ENCODE peak calls at places on chromosomes 16 and 17, in five cellular contexts. Y is prostate gland, E is K562, C is upper lobe of left lung, V is HCT116. U is an unnamed sample.

GRCh38 chr17:47188266-47188665 is 829 bp downstream of the CDC27 start:
- DNase-seq in E (no peak), C (no peak), Y (no peak), V (no peak), U (no peak)

GRCh38 chr17:44518032-44518431 is 14.8 kb upstream of the GPATCH8 start:
- DNase-seq in E (no peak), V (no peak), C (no peak), Y (no peak), U (no peak)

GRCh38 chr17:31582151-31582907 is 190.9 kb downstream of the RAB11FIP4 start:
- DNase-seq in Y (no peak), C (peak; percentile 49), V (no peak), E (no peak), U (no peak)

GRCh38 chr16:30551781-30552180 is 6.4 kb downstream of the ZNF764 start:
- DNase-seq in Y (no peak), E (no peak), C (no peak), V (no peak), U (no peak)

GRCh38 chr17:2089021-2089422 is 34.1 kb downstream of the HIC1 start:
- DNase-seq in C (no peak), Y (no peak), V (no peak), E (peak; percentile 16), U (no peak)

GRCh38 chr16:88430524-88431446 is 22.3 kb upstream of the ZFPM1 start:
- DNase-seq in E (peak; percentile 41), C (peak; percentile 90), Y (no peak), V (no peak), U (peak; percentile 85)

GRCh38 chr17:74943808-74944522 is 8.3 kb downstream of the OTOP3 start:
- DNase-seq in E (no peak), V (no peak), Y (no peak), C (no peak), U (no peak)

GRCh38 chr16:87318158-87318644 is 1.0 kb upstream of the C16orf95 start:
- DNase-seq in Y (no peak), E (peak; percentile 34), C (no peak), V (no peak), U (no peak)

GRCh38 chr17:156946-157345 is 19.6 kb downstream of the SCGB1C2 start:
- DNase-seq in C (no peak), Y (no peak), E (no peak), V (no peak), U (no peak)

GRCh38 chr17:82458885-82459424 is 414 bp downstream of the NARF start:
- DNase-seq in C (no peak), E (peak; percentile 46), Y (no peak), V (no peak), U (no peak)

GRCh38 chr17:48429638-48430586 is at the start of gene SKAP1:
- DNase-seq in V (no peak), C (peak; percentile 90), E (no peak), Y (no peak), U (peak; percentile 66)

GRCh38 chr16:71367243-71367976 is 8.9 kb downstream of the CALB2 start:
- DNase-seq in Y (no peak), V (peak; percentile 60), C (no peak), E (peak; percentile 79), U (peak; percentile 38)

GRCh38 chr17:42075789-42076188 is 22.5 kb downstream of the ZNF385C start:
- DNase-seq in C (no peak), E (no peak), V (no peak), Y (no peak), U (no peak)

GRCh38 chr17:42079541-42079940 is 18.7 kb downstream of the ZNF385C start:
- DNase-seq in V (no peak), C (no peak), Y (no peak), E (no peak), U (no peak)

GRCh38 chr17:42077770-42078169 is 20.5 kb downstream of the ZNF385C start:
- DNase-seq in Y (no peak), V (no peak), C (no peak), E (no peak), U (no peak)

GRCh38 chr17:42076797-42077559 is 21.3 kb downstream of the ZNF385C start:
- DNase-seq in Y (no peak), C (no peak), V (no peak), E (no peak), U (no peak)

DNA sequence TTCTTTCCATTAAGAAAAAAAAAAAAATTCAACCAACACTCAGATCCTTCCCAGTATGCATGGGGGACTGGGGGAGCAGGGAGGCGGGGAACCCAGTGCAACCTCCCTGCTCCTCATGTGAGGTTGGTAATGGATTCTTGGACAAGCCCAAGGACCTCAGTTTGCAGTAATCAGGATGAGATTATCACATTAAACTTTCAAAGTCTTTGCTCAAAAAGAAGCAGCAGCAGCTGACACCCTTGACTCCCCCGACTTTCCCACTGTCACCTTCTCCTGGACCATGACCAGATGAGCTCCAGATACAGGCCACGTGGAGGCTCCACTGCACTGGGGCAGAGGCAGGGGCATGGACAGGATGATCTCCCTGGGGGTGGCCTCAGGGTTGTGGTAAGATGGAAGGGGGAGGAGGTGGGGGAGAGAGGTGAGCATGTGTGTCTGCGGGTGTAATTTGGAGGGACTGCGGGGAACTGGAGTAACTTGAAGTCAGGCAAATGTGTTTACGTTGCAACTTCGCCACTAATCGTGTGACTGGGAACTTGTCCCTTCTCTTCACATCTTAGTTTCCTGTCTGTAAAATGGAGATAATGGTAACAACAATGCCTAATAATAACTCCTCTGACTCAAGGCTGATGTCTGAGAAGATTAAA is 19.8 kb downstream of the ZNF385C start:
- DNase-seq in V (no peak), C (no peak), E (peak; percentile 51), Y (no peak), U (no peak)
- TF ChIP-seq POLR2AphosphoS5 in V (no peak), C (no peak), E (no peak), Y (no peak), U (no peak)

DNA sequence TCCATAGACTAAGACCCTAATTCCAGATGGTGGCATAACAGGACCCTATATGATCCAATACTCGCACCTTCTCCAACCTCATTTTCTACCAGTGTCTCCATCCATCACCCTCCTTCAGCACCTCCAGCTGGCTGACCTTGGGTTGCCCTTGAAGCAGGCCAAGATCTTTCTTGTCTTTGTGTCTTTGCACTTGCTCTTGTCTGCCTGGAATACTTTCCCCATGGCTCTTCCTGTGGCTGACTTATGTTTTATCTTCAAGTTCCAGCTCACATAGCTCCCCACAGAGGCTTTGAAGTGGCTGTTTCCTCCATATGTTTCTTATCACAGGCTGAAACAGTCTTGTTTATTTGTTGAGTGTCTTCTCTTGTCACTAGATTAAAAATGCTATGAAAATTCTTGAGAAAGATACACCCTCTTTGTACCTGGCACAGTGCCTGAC is 29.6 kb upstream of the MMD start:
- DNase-seq in Y (no peak), V (no peak), E (peak; percentile 93), C (no peak), U (no peak)
- TF ChIP-seq POLR2AphosphoS5 in Y (no peak), V (no peak), E (peak; percentile 97), C (no peak), U (no peak)

GRCh38 chr17:80912451-80912850 is 79.2 kb upstream of the CHMP6 start:
- DNase-seq in C (no peak), Y (no peak), E (no peak), V (no peak), U (no peak)

GRCh38 chr17:80917716-80918560 is 73.7 kb upstream of the CHMP6 start:
- DNase-seq in C (peak; percentile 56), V (no peak), Y (no peak), E (no peak), U (no peak)

GRCh38 chr17:80916246-80916645 is 75.4 kb upstream of the CHMP6 start:
- DNase-seq in C (peak; percentile 53), Y (no peak), V (no peak), E (no peak), U (no peak)

GRCh38 chr17:80910043-80910442 is 81.6 kb upstream of the CHMP6 start:
- DNase-seq in V (no peak), Y (no peak), E (no peak), C (no peak), U (no peak)

DNA sequence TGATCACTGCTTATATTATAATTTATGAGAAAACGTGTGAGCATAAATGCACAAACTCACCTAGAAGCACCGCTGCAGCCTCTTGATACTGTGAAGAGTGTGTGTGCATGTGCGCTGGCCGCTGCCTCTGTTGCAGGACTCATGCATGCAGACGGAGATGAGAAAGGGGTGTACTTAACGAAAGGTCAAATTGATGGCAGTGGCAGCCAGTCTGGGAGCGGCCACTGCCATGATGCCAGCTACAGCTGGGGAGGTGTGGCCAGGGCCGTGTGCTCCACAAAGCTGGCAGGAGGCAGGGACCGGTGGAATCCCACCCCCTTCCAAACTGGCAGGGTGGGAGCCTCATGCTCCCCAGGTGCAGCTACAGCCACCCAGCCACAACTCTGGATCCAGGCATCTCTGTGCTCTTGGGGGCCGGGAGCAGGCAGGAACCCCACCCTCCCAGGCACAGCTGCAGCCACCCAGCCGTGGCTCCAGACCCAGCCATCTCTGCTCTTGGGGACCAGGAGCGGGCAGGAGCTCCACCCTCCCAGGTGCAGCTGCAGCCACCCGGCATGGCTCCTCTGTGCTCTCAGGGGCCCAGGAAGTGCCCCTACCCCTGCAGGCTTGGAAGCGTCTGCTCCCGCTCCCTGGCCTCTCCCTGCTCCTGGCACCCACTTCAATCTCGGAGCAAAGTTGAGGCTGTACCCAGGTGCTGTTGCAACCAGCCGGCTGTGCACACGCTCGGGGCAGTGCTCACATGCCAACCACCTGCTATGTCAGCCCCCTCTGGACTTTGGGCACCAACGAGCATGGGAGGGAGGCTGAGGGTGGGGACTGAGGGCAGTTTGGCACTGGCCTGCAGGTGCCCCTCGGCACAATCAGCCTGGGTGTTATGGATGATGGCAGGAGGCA is 77.5 kb upstream of the CHMP6 start:
- DNase-seq in Y (no peak), V (no peak), E (no peak), C (no peak), U (no peak)
- TF ChIP-seq POLR2AphosphoS5 in Y (no peak), V (no peak), E (no peak), C (no peak), U (no peak)

DNA sequence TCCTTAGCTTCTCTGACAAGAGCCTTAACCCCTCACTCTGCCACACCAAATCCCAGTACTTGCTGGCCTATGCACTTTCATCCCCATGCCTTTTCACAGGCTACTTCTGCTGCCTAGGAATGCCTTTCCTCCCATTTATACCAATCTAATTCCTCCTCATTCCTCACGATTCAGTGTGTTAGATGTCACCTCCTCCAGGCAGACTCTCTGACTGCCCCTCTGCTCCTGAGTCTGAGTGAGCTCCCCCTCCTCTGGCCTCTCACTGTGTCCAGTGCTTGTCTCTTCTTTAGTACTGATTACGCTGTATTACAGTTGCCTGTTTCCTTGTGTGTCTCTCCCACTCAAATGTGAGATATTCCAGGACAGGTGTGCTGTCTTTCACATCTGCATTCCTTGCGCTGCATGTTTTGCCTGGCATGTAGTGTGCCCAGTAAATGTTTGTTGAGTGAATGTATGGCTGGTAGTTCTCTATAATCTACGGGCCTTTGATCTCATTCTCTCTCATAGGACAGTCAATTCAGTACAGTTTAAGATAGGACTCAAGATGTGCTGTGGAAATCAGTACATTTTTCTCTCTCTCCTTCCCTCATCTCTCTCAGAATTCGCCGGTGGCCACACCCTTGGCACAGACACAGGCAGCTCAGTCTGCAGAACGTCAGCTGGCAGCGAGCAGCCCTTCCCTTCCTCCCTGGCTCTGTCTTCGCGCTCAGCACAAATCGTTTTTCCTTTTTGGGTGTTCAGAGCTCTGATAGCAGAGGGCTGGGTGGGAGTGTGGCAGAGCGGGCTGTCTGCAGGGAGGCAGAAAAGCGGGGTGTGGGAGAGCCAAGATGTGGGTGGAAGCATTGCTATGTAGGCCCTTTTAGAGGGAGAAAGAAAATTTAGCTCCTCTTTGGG is 18.5 kb downstream of the ARL4D start:
- DNase-seq in Y (peak; percentile 61), E (no peak), V (no peak), C (no peak), U (no peak)
- TF ChIP-seq POLR2AphosphoS5 in Y (peak; percentile 42), E (no peak), V (no peak), C (no peak), U (no peak)

GRCh38 chr17:76709077-76709950 is 1.5 kb downstream of the MXRA7 start:
- DNase-seq in E (peak; percentile 55), C (peak; percentile 79), Y (peak; percentile 44), V (no peak), U (no peak)
- TF ChIP-seq POLR2AphosphoS5 in E (no peak), C (peak; percentile 58), Y (peak; percentile 73), V (no peak), U (no peak)